ENCODE peak calls at places on chromosomes 1 and 21, in eight cellular contexts. One of them, this sample, is unnamed.
A peak's percentile ranks its signal among the peaks of the same experiment; 100 is the strongest.

GRCh38 chr1:160672789-160673695 is 26.2 kb upstream of the SLAMF1 start:
- DNase-seq in esophagus muscularis mucosa: no peak
- DNase-seq in fibroblast of mammary gland: no peak
- DNase-seq in cardiac fibroblast: no peak
- DNase-seq in left ventricle myocardium inferior: no peak
- DNase-seq in foreskin fibroblast: no peak
- DNase-seq in ascending aorta: no peak
- DNase-seq in SK-N-SH: no peak
- DNase-seq in this sample: no peak

GRCh38 chr1:219544163-219544846 is 68.6 kb downstream of the ZC3H11B start:
- DNase-seq in esophagus muscularis mucosa: no peak
- DNase-seq in fibroblast of mammary gland: no peak
- DNase-seq in cardiac fibroblast: peak; percentile 20
- DNase-seq in left ventricle myocardium inferior: no peak
- DNase-seq in foreskin fibroblast: peak; percentile 19
- DNase-seq in ascending aorta: no peak
- DNase-seq in SK-N-SH: no peak
- DNase-seq in this sample: no peak

GRCh38 chr1:213796525-213796924 is 191.2 kb upstream of the PROX1 start:
- DNase-seq in esophagus muscularis mucosa: no peak
- DNase-seq in fibroblast of mammary gland: no peak
- DNase-seq in cardiac fibroblast: no peak
- DNase-seq in left ventricle myocardium inferior: no peak
- DNase-seq in foreskin fibroblast: no peak
- DNase-seq in ascending aorta: no peak
- DNase-seq in SK-N-SH: no peak
- DNase-seq in this sample: no peak

GRCh38 chr1:119895102-119895501 is 1.2 kb downstream of the ADAM30 start:
- DNase-seq in esophagus muscularis mucosa: no peak
- DNase-seq in fibroblast of mammary gland: no peak
- DNase-seq in cardiac fibroblast: no peak
- DNase-seq in left ventricle myocardium inferior: no peak
- DNase-seq in foreskin fibroblast: no peak
- DNase-seq in ascending aorta: no peak
- DNase-seq in SK-N-SH: no peak
- DNase-seq in this sample: peak; percentile 23

GRCh38 chr1:171748651-171749050 is 6.8 kb upstream of the VAMP4 start:
- DNase-seq in esophagus muscularis mucosa: no peak
- DNase-seq in fibroblast of mammary gland: no peak
- DNase-seq in cardiac fibroblast: no peak
- DNase-seq in left ventricle myocardium inferior: no peak
- DNase-seq in foreskin fibroblast: peak; percentile 10
- DNase-seq in ascending aorta: no peak
- DNase-seq in SK-N-SH: no peak
- DNase-seq in this sample: no peak

GRCh38 chr1:180854001-180854400 is 58.7 kb upstream of the KIAA1614 start:
- DNase-seq in esophagus muscularis mucosa: no peak
- DNase-seq in fibroblast of mammary gland: no peak
- DNase-seq in cardiac fibroblast: peak; percentile 27
- DNase-seq in left ventricle myocardium inferior: no peak
- DNase-seq in foreskin fibroblast: no peak
- DNase-seq in ascending aorta: no peak
- DNase-seq in SK-N-SH: no peak
- DNase-seq in this sample: peak; percentile 49

GRCh38 chr1:148162363-148162762 is 10.3 kb upstream of the NBPF11 start:
- DNase-seq in esophagus muscularis mucosa: peak; percentile 90
- DNase-seq in fibroblast of mammary gland: no peak
- DNase-seq in cardiac fibroblast: no peak
- DNase-seq in left ventricle myocardium inferior: no peak
- DNase-seq in foreskin fibroblast: no peak
- DNase-seq in ascending aorta: no peak
- DNase-seq in SK-N-SH: no peak
- DNase-seq in this sample: no peak

GRCh38 chr1:110309768-110310167 is 29.4 kb upstream of the RBM15 start:
- DNase-seq in esophagus muscularis mucosa: no peak
- DNase-seq in fibroblast of mammary gland: peak; percentile 91
- DNase-seq in cardiac fibroblast: peak; percentile 60
- DNase-seq in left ventricle myocardium inferior: no peak
- DNase-seq in foreskin fibroblast: peak; percentile 80
- DNase-seq in ascending aorta: no peak
- DNase-seq in SK-N-SH: no peak
- DNase-seq in this sample: peak; percentile 46

GRCh38 chr1:8747879-8748825 is 69.3 kb downstream of the RERE start:
- DNase-seq in esophagus muscularis mucosa: no peak
- DNase-seq in fibroblast of mammary gland: no peak
- DNase-seq in cardiac fibroblast: no peak
- DNase-seq in left ventricle myocardium inferior: no peak
- DNase-seq in foreskin fibroblast: no peak
- DNase-seq in ascending aorta: no peak
- DNase-seq in SK-N-SH: no peak
- DNase-seq in this sample: peak; percentile 51

GRCh38 chr1:197799271-197799670 is 24.0 kb upstream of the DENND1B start:
- DNase-seq in esophagus muscularis mucosa: no peak
- DNase-seq in fibroblast of mammary gland: peak; percentile 91
- DNase-seq in cardiac fibroblast: peak; percentile 80
- DNase-seq in left ventricle myocardium inferior: no peak
- DNase-seq in foreskin fibroblast: peak; percentile 84
- DNase-seq in ascending aorta: no peak
- DNase-seq in SK-N-SH: no peak
- DNase-seq in this sample: no peak

GRCh38 chr1:119008483-119009299 is 20.5 kb upstream of the TBX15 start:
- DNase-seq in esophagus muscularis mucosa: no peak
- DNase-seq in fibroblast of mammary gland: peak; percentile 83
- DNase-seq in cardiac fibroblast: peak; percentile 77
- DNase-seq in left ventricle myocardium inferior: no peak
- DNase-seq in foreskin fibroblast: peak; percentile 79
- DNase-seq in ascending aorta: no peak
- DNase-seq in SK-N-SH: peak; percentile 73
- DNase-seq in this sample: no peak

GRCh38 chr1:152888126-152888525 is 10.0 kb downstream of the SMCP start:
- DNase-seq in esophagus muscularis mucosa: no peak
- DNase-seq in fibroblast of mammary gland: no peak
- DNase-seq in cardiac fibroblast: no peak
- DNase-seq in left ventricle myocardium inferior: no peak
- DNase-seq in foreskin fibroblast: no peak
- DNase-seq in ascending aorta: no peak
- DNase-seq in SK-N-SH: no peak
- DNase-seq in this sample: no peak
- H3K4me3 ChIP-seq in esophagus muscularis mucosa: no peak overlapping the region
- H3K4me3 ChIP-seq in fibroblast of mammary gland: no peak overlapping the region
- H3K4me3 ChIP-seq in cardiac fibroblast: no peak overlapping the region
- H3K4me3 ChIP-seq in left ventricle myocardium inferior: no peak overlapping the region
- H3K4me3 ChIP-seq in foreskin fibroblast: no peak overlapping the region
- H3K4me3 ChIP-seq in ascending aorta: no peak overlapping the region
- H3K4me3 ChIP-seq in SK-N-SH: no peak overlapping the region
- H3K4me3 ChIP-seq in this sample: no peak overlapping the region

DNA sequence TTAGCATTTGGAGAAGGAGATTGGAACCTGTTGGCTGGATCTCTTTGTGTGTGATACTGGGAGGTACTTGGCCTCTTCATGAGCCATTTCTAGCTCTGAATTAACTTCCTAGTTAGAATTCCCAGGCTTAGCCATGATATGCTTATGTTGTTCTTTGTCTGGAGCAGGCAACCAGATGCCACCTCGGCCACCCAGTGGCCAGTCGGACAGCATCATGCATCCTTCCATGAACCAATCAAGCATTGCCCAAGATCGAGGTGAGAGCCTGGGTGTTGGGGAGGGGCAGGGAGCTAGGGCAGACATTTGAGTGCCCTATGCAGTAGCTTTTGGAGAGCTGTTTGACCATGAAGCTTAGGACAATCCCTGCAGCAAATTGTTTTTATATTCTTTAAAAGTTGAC is 26.5 kb upstream of the PIGV start:
- DNase-seq in esophagus muscularis mucosa: no peak
- DNase-seq in fibroblast of mammary gland: no peak
- DNase-seq in cardiac fibroblast: no peak
- DNase-seq in left ventricle myocardium inferior: no peak
- DNase-seq in foreskin fibroblast: no peak
- DNase-seq in ascending aorta: no peak
- DNase-seq in SK-N-SH: peak; percentile 31
- DNase-seq in this sample: no peak
- H3K4me3 ChIP-seq in esophagus muscularis mucosa: no peak overlapping the region
- H3K4me3 ChIP-seq in fibroblast of mammary gland: no peak overlapping the region
- H3K4me3 ChIP-seq in cardiac fibroblast: no peak overlapping the region
- H3K4me3 ChIP-seq in left ventricle myocardium inferior: no peak overlapping the region
- H3K4me3 ChIP-seq in foreskin fibroblast: no peak overlapping the region
- H3K4me3 ChIP-seq in ascending aorta: no peak overlapping the region
- H3K4me3 ChIP-seq in SK-N-SH: no peak overlapping the region
- H3K4me3 ChIP-seq in this sample: no peak overlapping the region

GRCh38 chr21:38922474-38922873 is 116.7 kb downstream of the ETS2 start:
- DNase-seq in esophagus muscularis mucosa: no peak
- DNase-seq in fibroblast of mammary gland: no peak
- DNase-seq in cardiac fibroblast: no peak
- DNase-seq in left ventricle myocardium inferior: no peak
- DNase-seq in foreskin fibroblast: no peak
- DNase-seq in ascending aorta: no peak
- DNase-seq in SK-N-SH: no peak
- DNase-seq in this sample: no peak

GRCh38 chr21:38924954-38925353 is 119.2 kb downstream of the ETS2 start:
- DNase-seq in esophagus muscularis mucosa: no peak
- DNase-seq in fibroblast of mammary gland: no peak
- DNase-seq in cardiac fibroblast: no peak
- DNase-seq in left ventricle myocardium inferior: no peak
- DNase-seq in foreskin fibroblast: no peak
- DNase-seq in ascending aorta: no peak
- DNase-seq in SK-N-SH: no peak
- DNase-seq in this sample: no peak

GRCh38 chr21:38929137-38929536 is 123.4 kb downstream of the ETS2 start:
- DNase-seq in esophagus muscularis mucosa: no peak
- DNase-seq in fibroblast of mammary gland: no peak
- DNase-seq in cardiac fibroblast: no peak
- DNase-seq in left ventricle myocardium inferior: no peak
- DNase-seq in foreskin fibroblast: no peak
- DNase-seq in ascending aorta: no peak
- DNase-seq in SK-N-SH: no peak
- DNase-seq in this sample: no peak

GRCh38 chr21:38927776-38928175 is 122.0 kb downstream of the ETS2 start:
- DNase-seq in esophagus muscularis mucosa: no peak
- DNase-seq in fibroblast of mammary gland: no peak
- DNase-seq in cardiac fibroblast: no peak
- DNase-seq in left ventricle myocardium inferior: no peak
- DNase-seq in foreskin fibroblast: no peak
- DNase-seq in ascending aorta: no peak
- DNase-seq in SK-N-SH: no peak
- DNase-seq in this sample: no peak

GRCh38 chr21:38925923-38926322 is 120.2 kb downstream of the ETS2 start:
- DNase-seq in esophagus muscularis mucosa: peak; percentile 93
- DNase-seq in fibroblast of mammary gland: peak; percentile 92
- DNase-seq in cardiac fibroblast: peak; percentile 96
- DNase-seq in left ventricle myocardium inferior: peak; percentile 58
- DNase-seq in foreskin fibroblast: peak; percentile 92
- DNase-seq in ascending aorta: peak; percentile 88
- DNase-seq in SK-N-SH: no peak
- DNase-seq in this sample: no peak
- H3K4me3 ChIP-seq in esophagus muscularis mucosa: peak overlapping the region; percentile 47
- H3K4me3 ChIP-seq in fibroblast of mammary gland: no peak overlapping the region
- H3K4me3 ChIP-seq in cardiac fibroblast: peak overlapping the region; percentile 27
- H3K4me3 ChIP-seq in left ventricle myocardium inferior: peak overlapping the region; percentile 56
- H3K4me3 ChIP-seq in foreskin fibroblast: peak overlapping the region; percentile 13
- H3K4me3 ChIP-seq in ascending aorta: peak overlapping the region; percentile 54
- H3K4me3 ChIP-seq in SK-N-SH: no peak overlapping the region
- H3K4me3 ChIP-seq in this sample: peak overlapping the region; percentile 33

GRCh38 chr21:33896691-33897090 is 18.9 kb downstream of the ATP5PO start:
- DNase-seq in esophagus muscularis mucosa: no peak
- DNase-seq in fibroblast of mammary gland: no peak
- DNase-seq in cardiac fibroblast: no peak
- DNase-seq in left ventricle myocardium inferior: no peak
- DNase-seq in foreskin fibroblast: no peak
- DNase-seq in ascending aorta: no peak
- DNase-seq in SK-N-SH: no peak
- DNase-seq in this sample: no peak

GRCh38 chr21:33892853-33893252 is 22.8 kb downstream of the ATP5PO start:
- DNase-seq in esophagus muscularis mucosa: no peak
- DNase-seq in fibroblast of mammary gland: no peak
- DNase-seq in cardiac fibroblast: no peak
- DNase-seq in left ventricle myocardium inferior: no peak
- DNase-seq in foreskin fibroblast: no peak
- DNase-seq in ascending aorta: no peak
- DNase-seq in SK-N-SH: peak; percentile 27
- DNase-seq in this sample: no peak

GRCh38 chr21:33894736-33895288 is 20.8 kb downstream of the ATP5PO start:
- DNase-seq in esophagus muscularis mucosa: peak; percentile 94
- DNase-seq in fibroblast of mammary gland: peak; percentile 87
- DNase-seq in cardiac fibroblast: peak; percentile 94
- DNase-seq in left ventricle myocardium inferior: peak; percentile 77
- DNase-seq in foreskin fibroblast: peak; percentile 93
- DNase-seq in ascending aorta: peak; percentile 89
- DNase-seq in SK-N-SH: peak; percentile 88
- DNase-seq in this sample: peak; percentile 66

GRCh38 chr21:33895356-33895755 is 20.2 kb downstream of the ATP5PO start:
- DNase-seq in esophagus muscularis mucosa: no peak
- DNase-seq in fibroblast of mammary gland: no peak
- DNase-seq in cardiac fibroblast: no peak
- DNase-seq in left ventricle myocardium inferior: no peak
- DNase-seq in foreskin fibroblast: no peak
- DNase-seq in ascending aorta: no peak
- DNase-seq in SK-N-SH: no peak
- DNase-seq in this sample: no peak

DNA sequence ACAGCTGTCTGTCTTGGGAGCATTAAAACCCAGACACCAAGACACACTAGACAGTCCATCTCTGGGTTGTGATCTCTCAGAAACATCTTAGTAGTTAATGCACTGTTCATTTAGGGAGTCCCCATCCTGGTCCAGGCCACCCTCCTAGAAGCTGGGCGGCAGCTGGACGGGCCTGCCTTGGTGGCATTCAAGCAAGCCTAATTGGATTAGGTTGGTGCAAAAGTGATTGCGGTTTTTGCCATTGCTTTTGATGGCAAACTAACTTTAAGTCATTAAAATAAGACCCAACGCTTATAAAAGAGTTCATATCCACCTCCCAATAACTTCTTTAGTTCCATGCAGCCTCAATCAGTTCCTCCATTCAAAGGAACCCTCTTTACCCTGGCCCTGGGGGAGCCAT is 21.7 kb downstream of the ATP5PO start:
- DNase-seq in esophagus muscularis mucosa: no peak
- DNase-seq in fibroblast of mammary gland: no peak
- DNase-seq in cardiac fibroblast: no peak
- DNase-seq in left ventricle myocardium inferior: no peak
- DNase-seq in foreskin fibroblast: no peak
- DNase-seq in ascending aorta: no peak
- DNase-seq in SK-N-SH: peak; percentile 34
- DNase-seq in this sample: peak; percentile 34
- H3K4me3 ChIP-seq in esophagus muscularis mucosa: no peak overlapping the region
- H3K4me3 ChIP-seq in fibroblast of mammary gland: no peak overlapping the region
- H3K4me3 ChIP-seq in cardiac fibroblast: no peak overlapping the region
- H3K4me3 ChIP-seq in left ventricle myocardium inferior: no peak overlapping the region
- H3K4me3 ChIP-seq in foreskin fibroblast: no peak overlapping the region
- H3K4me3 ChIP-seq in ascending aorta: peak overlapping the region; percentile 64
- H3K4me3 ChIP-seq in SK-N-SH: no peak overlapping the region
- H3K4me3 ChIP-seq in this sample: no peak overlapping the region

GRCh38 chr1:11498956-11499824 is 20.2 kb downstream of the DISP3 start:
- DNase-seq in esophagus muscularis mucosa: no peak
- DNase-seq in fibroblast of mammary gland: no peak
- DNase-seq in cardiac fibroblast: no peak
- DNase-seq in left ventricle myocardium inferior: no peak
- DNase-seq in foreskin fibroblast: no peak
- DNase-seq in ascending aorta: peak; percentile 33
- DNase-seq in SK-N-SH: no peak
- DNase-seq in this sample: no peak
- H3K4me3 ChIP-seq in esophagus muscularis mucosa: no peak overlapping the region
- H3K4me3 ChIP-seq in fibroblast of mammary gland: no peak overlapping the region
- H3K4me3 ChIP-seq in cardiac fibroblast: no peak overlapping the region
- H3K4me3 ChIP-seq in left ventricle myocardium inferior: no peak overlapping the region
- H3K4me3 ChIP-seq in foreskin fibroblast: no peak overlapping the region
- H3K4me3 ChIP-seq in ascending aorta: no peak overlapping the region
- H3K4me3 ChIP-seq in SK-N-SH: no peak overlapping the region
- H3K4me3 ChIP-seq in this sample: no peak overlapping the region

This sample was measured in retinal pigment epithelial cell.